ENCODE peak calls at places on chromosomes 4 and X, in ten cellular contexts. W is endodermal cell; N is GM12878; T is IMR-90; F is body of pancreas; R is mesendoderm; K is aorta; Z is psoas muscle; Y is CD8-positive, alpha-beta T cell; Q is HCT116. D is an unnamed sample. For H3K36me3 and H3K4me1, the result is how much of the 10 kb centered on the place peaks cover.

GRCh38 chr4:11568511-11568910 is 139.8 kb upstream of the HS3ST1 start:
- DNase-seq in W (no peak), N (no peak), T (no peak), F (no peak), R (no peak), K (no peak), Z (no peak), Y (no peak), Q (no peak), D (no peak)

GRCh38 chrX:33133320-33133719 is 78.0 kb downstream of the DMD start:
- DNase-seq in W (no peak), N (no peak), T (no peak), F (no peak), R (no peak), K (no peak), Z (no peak), Y (no peak), Q (no peak), D (no peak)

GRCh38 chr4:140048419-140049022 is 105.5 kb downstream of the MAML3 start:
- DNase-seq in W (no peak), N (no peak), T (no peak), F (no peak), R (no peak), K (no peak), Z (no peak), Y (no peak), Q (no peak), D (no peak)

GRCh38 chr4:172683016-172683415 is 485.6 kb upstream of the GALNT7 start:
- DNase-seq in W (no peak), N (no peak), T (peak), F (no peak), R (no peak), K (no peak), Z (no peak), Y (no peak), Q (no peak), D (no peak)

GRCh38 chr4:102758241-102758871 is 2.4 kb downstream of the MANBA start:
- DNase-seq in W (peak), N (no peak), T (no peak), F (no peak), R (no peak), K (no peak), Z (no peak), Y (no peak), Q (no peak), D (no peak)

GRCh38 chr4:175253184-175253902 is 335.2 kb downstream of the ADAM29 start:
- DNase-seq in W (peak), N (no peak), T (no peak), F (no peak), R (peak), K (no peak), Z (no peak), Y (no peak), Q (peak), D (no peak)

GRCh38 chr4:158809611-158810486 is 41.0 kb downstream of the FNIP2 start:
- DNase-seq in W (no peak), N (peak), T (peak), F (no peak), R (peak), K (no peak), Z (no peak), Y (no peak), Q (peak), D (no peak)

GRCh38 chrX:81202413-81202794 is 502 bp downstream of the SH3BGRL start:
- DNase-seq in W (peak), N (no peak), T (peak), F (no peak), R (peak), K (no peak), Z (no peak), Y (no peak), Q (no peak), D (no peak)

GRCh38 chrX:131783555-131784338 is 239.4 kb upstream of the STK26 start:
- DNase-seq in W (no peak), N (peak), T (peak), F (peak), R (no peak), K (no peak), Z (peak), Y (no peak), Q (no peak), D (no peak)

GRCh38 chr4:107826427-107826980 is 1.8 kb downstream of the SGMS2 start:
- DNase-seq in W (no peak), N (no peak), T (no peak), F (peak), R (no peak), K (no peak), Z (no peak), Y (no peak), Q (no peak), D (no peak)

GRCh38 chr4:81503586-81503985 is 31.9 kb upstream of the RASGEF1B start:
- DNase-seq in W (no peak), N (no peak), T (no peak), F (no peak), R (peak), K (no peak), Z (no peak), Y (no peak), Q (no peak), D (no peak)

DNA sequence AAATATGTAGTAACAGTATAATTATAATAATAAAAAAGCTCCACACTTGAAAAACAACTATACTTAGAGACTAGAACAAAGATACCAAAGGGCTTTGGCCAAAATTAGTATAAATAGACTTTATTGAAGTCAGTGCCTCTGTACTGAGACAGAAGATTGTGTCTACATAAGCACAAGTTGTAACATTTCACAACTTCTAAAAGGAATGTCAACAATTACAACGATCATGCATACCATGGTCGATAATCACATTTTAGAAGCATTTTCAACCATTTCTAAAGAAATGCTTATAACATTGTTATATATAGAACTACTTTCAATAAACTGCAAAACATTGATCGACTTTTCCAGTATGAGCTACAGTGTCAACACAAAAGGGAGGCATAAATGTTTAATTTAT is 57.0 kb downstream of the DHX15 start:
- DNase-seq in W (no peak), N (no peak), T (peak), F (no peak), R (no peak), K (no peak), Z (no peak), Y (no peak), Q (no peak), D (no peak)
- H3K36me3 ChIP-seq in W (half or more), N (under half), T (under half), F (under half), R (under half), K (under half), Z (half or more), Y (under half), Q (half or more), D (half or more)

GRCh38 chr4:95531141-95531540 is 17.6 kb downstream of the UNC5C start:
- DNase-seq in W (no peak), N (no peak), T (no peak), F (no peak), R (no peak), K (no peak), Z (no peak), Y (no peak), Q (no peak), D (no peak)
- H3K4me1 ChIP-seq in W (under half), N (under half), T (under half), F (under half), R (under half), K (under half), Z (under half), Y (under half), Q (under half), D (under half)

GRCh38 chr4:98903963-98904362 is 25.0 kb downstream of the EIF4E start:
- DNase-seq in W (no peak), N (no peak), T (no peak), F (no peak), R (no peak), K (no peak), Z (no peak), Y (no peak), Q (no peak), D (no peak)
- H3K36me3 ChIP-seq in W (under half), N (under half), T (under half), F (under half), R (under half), K (under half), Z (under half), Y (under half), Q (under half), D (under half)

DNA sequence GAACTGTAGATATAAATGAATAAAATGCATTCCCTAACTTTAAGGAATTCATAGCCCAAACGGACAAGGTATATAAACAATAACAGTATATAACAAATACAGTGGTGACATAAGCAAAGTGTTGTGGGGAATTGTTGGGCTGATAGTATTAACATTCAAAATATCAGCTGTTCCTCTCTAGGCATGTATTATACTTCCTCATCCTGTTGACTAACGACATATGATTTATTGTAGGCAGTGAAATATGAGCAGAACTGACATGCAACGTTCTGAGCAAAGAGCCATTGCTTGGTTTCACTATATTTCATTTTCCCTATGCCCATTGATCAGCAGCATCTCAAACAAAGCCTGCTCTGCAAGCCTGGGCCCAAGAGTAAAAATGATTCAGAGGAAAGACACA is 143.9 kb downstream of the PTCHD1 start:
- DNase-seq in W (no peak), N (no peak), T (no peak), F (no peak), R (no peak), K (no peak), Z (no peak), Y (no peak), Q (no peak), D (no peak)
- H3K4me1 ChIP-seq in W (under half), N (under half), T (under half), F (under half), R (under half), K (under half), Z (under half), Y (under half), Q (under half), D (under half)

GRCh38 chr4:2686379-2687265 is 69.5 kb downstream of the TNIP2 start:
- DNase-seq in W (no peak), N (no peak), T (no peak), F (no peak), R (no peak), K (peak), Z (no peak), Y (no peak), Q (no peak), D (peak)

GRCh38 chr4:2688697-2689096 is 67.4 kb downstream of the TNIP2 start:
- DNase-seq in W (no peak), N (no peak), T (no peak), F (no peak), R (no peak), K (peak), Z (no peak), Y (no peak), Q (no peak), D (no peak)

GRCh38 chr4:2684486-2684885 is 71.7 kb downstream of the TNIP2 start:
- DNase-seq in W (no peak), N (no peak), T (no peak), F (no peak), R (no peak), K (no peak), Z (no peak), Y (no peak), Q (no peak), D (no peak)

GRCh38 chr4:2688281-2688680 is 67.9 kb downstream of the TNIP2 start:
- DNase-seq in W (no peak), N (no peak), T (no peak), F (no peak), R (no peak), K (peak), Z (no peak), Y (no peak), Q (no peak), D (no peak)

DNA sequence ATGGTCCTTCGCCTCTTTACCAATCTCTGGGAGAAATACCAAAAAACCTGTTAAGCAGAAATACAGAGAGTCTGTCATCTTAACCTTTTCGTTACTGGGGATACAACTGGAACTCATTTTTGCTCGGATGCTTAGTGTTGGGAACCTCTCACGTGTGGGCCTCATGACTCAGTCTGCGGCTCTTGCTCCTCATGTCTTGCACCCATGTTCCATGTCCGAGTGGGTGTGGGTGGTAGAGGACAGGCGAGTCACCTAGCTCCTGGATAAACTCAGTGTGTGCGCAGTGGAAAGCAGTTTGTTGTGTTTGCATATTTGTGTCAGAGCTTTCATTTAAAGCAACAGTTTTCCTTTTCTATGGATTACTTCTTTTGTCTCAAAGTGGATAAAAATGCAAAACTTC is 70.6 kb downstream of the TNIP2 start:
- DNase-seq in W (no peak), N (no peak), T (peak), F (no peak), R (no peak), K (no peak), Z (no peak), Y (no peak), Q (no peak), D (no peak)
- H3K36me3 ChIP-seq in W (half or more), N (under half), T (under half), F (under half), R (under half), K (under half), Z (half or more), Y (under half), Q (under half), D (half or more)